ENCODE peak calls at places on chromosomes 13 and 19, in five cellular contexts. One of them, this sample, is unnamed.

GRCh38 chr19:34788074-34788473 is 15.1 kb upstream of the ZNF599 start:
- DNase-seq in fibroblast of pulmonary artery: no peak
- DNase-seq in left lung: no peak
- DNase-seq in brain microvascular endothelial cell: no peak
- DNase-seq in osteocyte: no peak
- DNase-seq in this sample: no peak

GRCh38 chr19:8256276-8257051 is 47.3 kb downstream of the CERS4 start:
- DNase-seq in fibroblast of pulmonary artery: no peak
- DNase-seq in left lung: no peak
- DNase-seq in brain microvascular endothelial cell: no peak
- DNase-seq in osteocyte: no peak
- DNase-seq in this sample: no peak

GRCh38 chr19:48613024-48613851 is 1.6 kb downstream of the FAM83E start:
- DNase-seq in fibroblast of pulmonary artery: no peak
- DNase-seq in left lung: peak
- DNase-seq in brain microvascular endothelial cell: no peak
- DNase-seq in osteocyte: no peak
- DNase-seq in this sample: no peak

GRCh38 chr19:20051841-20052768 is 12.8 kb upstream of the ZNF682 start:
- DNase-seq in fibroblast of pulmonary artery: peak
- DNase-seq in left lung: peak
- DNase-seq in brain microvascular endothelial cell: peak
- DNase-seq in osteocyte: peak
- DNase-seq in this sample: peak

GRCh38 chr13:65912516-65912915 is 1317.6 kb downstream of the PCDH9 start:
- DNase-seq in fibroblast of pulmonary artery: no peak
- DNase-seq in left lung: no peak
- DNase-seq in brain microvascular endothelial cell: no peak
- DNase-seq in osteocyte: no peak
- DNase-seq in this sample: no peak

GRCh38 chr19:45972081-45972943 is 1.4 kb downstream of the NOVA2 start:
- DNase-seq in fibroblast of pulmonary artery: no peak
- DNase-seq in left lung: peak
- DNase-seq in brain microvascular endothelial cell: no peak
- DNase-seq in osteocyte: no peak
- DNase-seq in this sample: no peak

GRCh38 chr13:81686877-81687276 is 1346.0 kb upstream of the SPRY2 start:
- DNase-seq in fibroblast of pulmonary artery: peak
- DNase-seq in left lung: no peak
- DNase-seq in brain microvascular endothelial cell: no peak
- DNase-seq in osteocyte: no peak
- DNase-seq in this sample: no peak

GRCh38 chr19:56308792-56309191 is 5.8 kb downstream of the ZSCAN5A start:
- DNase-seq in fibroblast of pulmonary artery: no peak
- DNase-seq in left lung: no peak
- DNase-seq in brain microvascular endothelial cell: no peak
- DNase-seq in osteocyte: no peak
- DNase-seq in this sample: no peak

GRCh38 chr19:8370176-8371010 is 6.4 kb downstream of the ANGPTL4 start:
- DNase-seq in fibroblast of pulmonary artery: no peak
- DNase-seq in left lung: no peak
- DNase-seq in brain microvascular endothelial cell: no peak
- DNase-seq in osteocyte: no peak
- DNase-seq in this sample: no peak

GRCh38 chr13:79486433-79487188 is 5.7 kb downstream of the NDFIP2 start:
- DNase-seq in fibroblast of pulmonary artery: no peak
- DNase-seq in left lung: no peak
- DNase-seq in brain microvascular endothelial cell: no peak
- DNase-seq in osteocyte: no peak
- DNase-seq in this sample: no peak

GRCh38 chr13:66138172-66138811 is 1091.8 kb downstream of the PCDH9 start:
- DNase-seq in fibroblast of pulmonary artery: no peak
- DNase-seq in left lung: no peak
- DNase-seq in brain microvascular endothelial cell: no peak
- DNase-seq in osteocyte: no peak
- DNase-seq in this sample: no peak

GRCh38 chr13:48333976-48334375 is 30.4 kb downstream of the RB1 start:
- DNase-seq in fibroblast of pulmonary artery: peak
- DNase-seq in left lung: no peak
- DNase-seq in brain microvascular endothelial cell: no peak
- DNase-seq in osteocyte: no peak
- DNase-seq in this sample: no peak

GRCh38 chr19:9962623-9963290 is 26.4 kb upstream of the OLFM2 start:
- DNase-seq in fibroblast of pulmonary artery: no peak
- DNase-seq in left lung: no peak
- DNase-seq in brain microvascular endothelial cell: no peak
- DNase-seq in osteocyte: no peak
- DNase-seq in this sample: no peak

DNA sequence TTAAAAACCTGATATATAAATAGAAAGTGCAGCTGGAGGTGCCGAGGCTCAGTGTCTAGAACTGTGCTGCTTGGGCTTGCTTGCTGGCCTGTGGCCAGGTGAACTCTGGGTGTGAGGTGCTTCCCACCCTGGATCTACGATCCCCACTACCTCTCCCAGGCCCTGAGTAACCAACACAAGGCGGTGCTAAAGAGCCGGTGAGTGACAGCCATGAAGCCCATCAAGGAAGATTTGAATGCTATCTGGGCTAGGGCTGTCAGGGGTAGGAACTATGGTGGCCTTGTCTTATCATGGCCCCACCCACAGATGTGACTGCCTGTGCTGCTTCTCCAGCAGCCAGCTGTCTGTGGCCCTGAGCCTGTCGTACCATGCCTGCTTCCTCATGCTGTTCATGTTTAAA is 25.6 kb upstream of the ZNF91 start:
- DNase-seq in fibroblast of pulmonary artery: no peak
- DNase-seq in left lung: no peak
- DNase-seq in brain microvascular endothelial cell: no peak
- DNase-seq in osteocyte: no peak
- DNase-seq in this sample: no peak
- TF ChIP-seq CTCF in fibroblast of pulmonary artery: no peak
- TF ChIP-seq CTCF in left lung: no peak
- TF ChIP-seq CTCF in brain microvascular endothelial cell: no peak
- TF ChIP-seq CTCF in osteocyte: no peak
- TF ChIP-seq CTCF in this sample: no peak

GRCh38 chr13:98470920-98471319 is 106.0 kb downstream of the STK24 start:
- DNase-seq in fibroblast of pulmonary artery: no peak
- DNase-seq in left lung: no peak
- DNase-seq in brain microvascular endothelial cell: no peak
- DNase-seq in osteocyte: no peak
- DNase-seq in this sample: no peak
- TF ChIP-seq CTCF in fibroblast of pulmonary artery: no peak
- TF ChIP-seq CTCF in left lung: no peak
- TF ChIP-seq CTCF in brain microvascular endothelial cell: no peak
- TF ChIP-seq CTCF in osteocyte: no peak
- TF ChIP-seq CTCF in this sample: no peak

GRCh38 chr19:51096473-51097165 is 11.6 kb downstream of the CTU1 start:
- DNase-seq in fibroblast of pulmonary artery: peak
- DNase-seq in left lung: no peak
- DNase-seq in brain microvascular endothelial cell: no peak
- DNase-seq in osteocyte: no peak
- DNase-seq in this sample: no peak
- TF ChIP-seq CTCF in fibroblast of pulmonary artery: peak
- TF ChIP-seq CTCF in left lung: no peak
- TF ChIP-seq CTCF in brain microvascular endothelial cell: peak
- TF ChIP-seq CTCF in osteocyte: peak
- TF ChIP-seq CTCF in this sample: no peak

DNA sequence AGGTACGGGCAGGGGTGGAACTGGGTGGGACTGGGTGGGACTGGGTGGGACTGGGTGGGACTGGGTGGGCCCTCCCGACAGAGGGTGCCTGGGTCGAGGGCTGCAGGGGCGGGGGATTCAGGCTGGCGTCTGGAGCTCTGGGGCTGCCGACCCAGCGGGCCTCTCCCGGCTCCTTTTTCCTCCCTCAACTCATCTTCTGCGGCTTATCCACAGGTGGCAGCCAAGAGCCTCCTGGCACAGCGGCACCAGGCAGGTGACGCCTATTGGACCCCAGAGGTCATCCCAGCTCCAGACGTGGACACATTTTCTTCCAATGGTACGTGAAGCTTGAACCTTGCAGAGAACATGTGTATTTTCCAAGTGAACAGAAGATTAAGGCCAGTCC is 533 bp downstream of the ZNF544 start:
- DNase-seq in fibroblast of pulmonary artery: peak
- DNase-seq in left lung: peak
- DNase-seq in brain microvascular endothelial cell: peak
- DNase-seq in osteocyte: no peak
- DNase-seq in this sample: no peak
- TF ChIP-seq CTCF in fibroblast of pulmonary artery: peak
- TF ChIP-seq CTCF in left lung: no peak
- TF ChIP-seq CTCF in brain microvascular endothelial cell: peak
- TF ChIP-seq CTCF in osteocyte: peak
- TF ChIP-seq CTCF in this sample: no peak

DNA sequence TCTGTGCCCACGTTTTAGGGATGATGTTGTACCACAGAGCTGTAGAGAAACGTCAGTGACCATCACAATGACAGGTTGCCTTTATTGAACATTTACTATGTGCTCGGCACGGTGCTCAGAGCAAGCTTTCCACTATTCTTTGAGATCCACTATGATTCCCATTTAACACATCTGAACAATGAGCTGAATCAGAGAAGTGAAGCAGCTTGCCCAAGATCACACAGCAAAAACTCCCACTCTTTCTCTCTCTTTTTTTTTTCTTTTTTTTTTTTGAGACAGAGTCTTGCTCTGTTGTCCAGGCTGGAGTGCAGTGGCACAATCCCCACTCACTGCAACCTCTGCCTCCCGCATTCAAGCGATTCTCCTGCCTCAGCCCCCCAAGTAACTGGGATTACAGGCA is 8.1 kb upstream of the TNFSF9 start:
- DNase-seq in fibroblast of pulmonary artery: no peak
- DNase-seq in left lung: peak
- DNase-seq in brain microvascular endothelial cell: no peak
- DNase-seq in osteocyte: no peak
- DNase-seq in this sample: no peak
- TF ChIP-seq CTCF in fibroblast of pulmonary artery: no peak
- TF ChIP-seq CTCF in left lung: no peak
- TF ChIP-seq CTCF in brain microvascular endothelial cell: no peak
- TF ChIP-seq CTCF in osteocyte: no peak
- TF ChIP-seq CTCF in this sample: no peak

GRCh38 chr19:14021474-14021873 is 6.5 kb upstream of the RLN3 start:
- DNase-seq in fibroblast of pulmonary artery: no peak
- DNase-seq in left lung: peak
- DNase-seq in brain microvascular endothelial cell: no peak
- DNase-seq in osteocyte: no peak
- DNase-seq in this sample: no peak

GRCh38 chr19:14027856-14028450 is at the start of gene RLN3:
- DNase-seq in fibroblast of pulmonary artery: no peak
- DNase-seq in left lung: peak
- DNase-seq in brain microvascular endothelial cell: no peak
- DNase-seq in osteocyte: no peak
- DNase-seq in this sample: no peak

GRCh38 chr19:14022469-14022868 is 5.5 kb upstream of the RLN3 start:
- DNase-seq in fibroblast of pulmonary artery: peak
- DNase-seq in left lung: peak
- DNase-seq in brain microvascular endothelial cell: no peak
- DNase-seq in osteocyte: no peak
- DNase-seq in this sample: no peak

GRCh38 chr19:14019100-14019499 is 8.8 kb upstream of the RLN3 start:
- DNase-seq in fibroblast of pulmonary artery: no peak
- DNase-seq in left lung: peak
- DNase-seq in brain microvascular endothelial cell: no peak
- DNase-seq in osteocyte: no peak
- DNase-seq in this sample: no peak

DNA sequence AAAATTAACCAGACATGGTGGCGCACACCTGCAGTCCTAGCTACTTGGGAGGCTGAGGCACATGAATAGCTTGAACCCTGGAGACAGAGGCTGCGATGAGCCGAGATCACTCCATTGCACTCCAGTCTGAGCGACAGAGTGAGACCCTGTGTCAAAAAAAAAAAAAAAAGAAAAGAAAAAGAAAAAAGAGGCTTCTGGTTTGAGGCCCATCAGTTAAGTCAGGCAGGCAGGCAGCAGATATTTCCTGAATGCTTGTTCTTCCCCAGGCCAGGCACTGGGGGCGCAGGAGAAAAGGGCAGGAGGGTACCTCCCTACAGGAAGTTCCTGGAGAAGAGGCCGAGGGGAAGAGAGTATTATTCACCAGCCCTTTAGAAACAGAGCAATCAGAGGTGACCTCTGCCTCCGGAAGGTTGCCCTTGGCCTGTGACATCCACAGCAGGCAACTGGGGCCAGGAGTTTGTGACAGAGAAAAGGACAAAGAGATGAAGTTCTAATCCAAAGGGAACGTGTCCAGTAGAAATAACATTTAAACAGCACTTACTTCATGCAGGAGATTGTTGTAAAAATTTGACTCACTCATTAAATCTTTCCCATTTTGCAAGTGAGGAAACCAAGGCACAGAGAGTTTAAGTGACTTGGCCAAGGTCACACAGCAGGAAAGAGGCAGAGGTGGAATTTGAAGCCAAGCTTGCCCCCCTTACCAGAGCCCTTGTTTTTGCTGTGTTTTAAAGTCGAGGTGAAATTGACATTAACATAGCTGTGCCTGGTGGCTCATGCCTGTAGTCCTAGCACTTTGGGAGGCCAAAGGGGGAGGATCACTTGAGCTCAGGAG is 4.3 kb upstream of the RLN3 start:
- DNase-seq in fibroblast of pulmonary artery: peak
- DNase-seq in left lung: peak
- DNase-seq in brain microvascular endothelial cell: peak
- DNase-seq in osteocyte: no peak
- DNase-seq in this sample: no peak
- TF ChIP-seq CTCF in fibroblast of pulmonary artery: peak
- TF ChIP-seq CTCF in left lung: no peak
- TF ChIP-seq CTCF in brain microvascular endothelial cell: peak
- TF ChIP-seq CTCF in osteocyte: peak
- TF ChIP-seq CTCF in this sample: no peak

DNA sequence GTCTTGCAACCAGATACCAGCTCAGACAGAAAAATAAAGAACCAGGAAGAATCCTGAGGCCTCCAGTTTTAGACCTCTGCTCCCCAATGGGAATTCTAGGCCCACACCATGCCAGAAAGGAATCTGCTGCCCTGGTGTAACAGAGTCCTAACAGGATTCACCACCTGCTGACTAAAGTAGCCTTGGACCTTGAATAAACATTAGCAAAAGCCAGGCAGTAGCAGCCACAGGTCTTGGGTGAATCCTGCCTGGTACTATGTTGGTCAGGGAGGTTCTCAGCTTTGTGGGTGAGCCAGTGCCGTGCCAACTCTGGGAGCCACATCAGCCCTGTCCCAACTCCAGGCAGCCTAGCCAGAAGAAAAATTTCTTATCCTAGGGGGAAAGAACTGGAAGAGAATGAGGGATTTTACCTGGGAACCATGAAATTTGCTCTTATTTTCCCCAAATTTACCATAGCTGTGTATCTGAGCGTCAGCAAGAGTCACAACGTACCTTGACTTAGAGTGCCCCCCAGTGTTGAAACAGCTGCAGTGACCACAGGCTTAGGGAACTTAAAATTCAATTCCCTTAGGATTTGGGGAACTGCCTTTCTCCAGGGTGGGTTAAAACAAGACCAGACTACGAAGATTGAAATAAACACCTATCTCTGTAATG is 1895.6 kb upstream of the PRR20A start:
- DNase-seq in fibroblast of pulmonary artery: no peak
- DNase-seq in left lung: no peak
- DNase-seq in brain microvascular endothelial cell: no peak
- DNase-seq in osteocyte: no peak
- DNase-seq in this sample: no peak
- TF ChIP-seq CTCF in fibroblast of pulmonary artery: no peak
- TF ChIP-seq CTCF in left lung: no peak
- TF ChIP-seq CTCF in brain microvascular endothelial cell: peak
- TF ChIP-seq CTCF in osteocyte: peak
- TF ChIP-seq CTCF in this sample: no peak

This sample was measured in activated B cell treated with CpG ODN at 0.5 μM for 24 hours.